ENCODE peak calls at places on chromosomes 13 and 19, in seven cellular contexts. B is lower lobe of right lung; O is left ventricle myocardium inferior; N is CD4-positive, alpha-beta T cell; T is psoas muscle; G is neural progenitor cell; J is spleen. L is an unnamed sample.

GRCh38 chr19:48689438-48689837 is 6.3 kb upstream of the FUT2 start:
- DNase-seq in B (no peak), O (no peak), N (no peak), T (no peak), G (no peak), J (no peak), L (no peak)

GRCh38 chr19:51271015-51271600 is 20.2 kb downstream of the SIGLECL1 start:
- DNase-seq in B (peak; percentile 52), O (peak; percentile 17), N (no peak), T (no peak), G (no peak), J (no peak), L (no peak)

GRCh38 chr19:3346677-3347353 is 19.6 kb upstream of the NFIC start:
- DNase-seq in B (no peak), O (peak; percentile 79), N (no peak), T (peak; percentile 81), G (no peak), J (no peak), L (peak; percentile 87)

GRCh38 chr13:110593430-110594130 is 21.8 kb upstream of the NAXD start:
- DNase-seq in B (no peak), O (no peak), N (no peak), T (no peak), G (peak; percentile 65), J (no peak), L (no peak)

GRCh38 chr13:111852701-111853100 is 214.2 kb upstream of the SOX1 start:
- DNase-seq in B (no peak), O (no peak), N (no peak), T (no peak), G (no peak), J (no peak), L (no peak)

GRCh38 chr19:38727868-38728660 is 16.2 kb downstream of the CAPN12 start:
- DNase-seq in B (no peak), O (peak; percentile 50), N (no peak), T (no peak), G (no peak), J (peak; percentile 70), L (peak; percentile 87)

GRCh38 chr13:22915442-22916082 is 265.2 kb upstream of the SGCG start:
- DNase-seq in B (peak; percentile 59), O (peak; percentile 38), N (no peak), T (peak; percentile 57), G (peak; percentile 84), J (no peak), L (peak; percentile 86)

GRCh38 chr19:55452381-55453325 is 8.8 kb downstream of the ISOC2 start:
- DNase-seq in B (no peak), O (peak; percentile 66), N (peak; percentile 40), T (peak; percentile 76), G (peak; percentile 94), J (no peak), L (peak; percentile 91)

GRCh38 chr13:33033361-33033812 is 17.2 kb downstream of the KL start:
- DNase-seq in B (peak; percentile 53), O (no peak), N (no peak), T (no peak), G (no peak), J (no peak), L (no peak)

GRCh38 chr13:43780666-43781065 is 6.1 kb downstream of the ENOX1 start:
- DNase-seq in B (no peak), O (no peak), N (no peak), T (no peak), G (no peak), J (no peak), L (no peak)

GRCh38 chr13:47665041-47665440 is 336.0 kb downstream of the SUCLA2 start:
- DNase-seq in B (no peak), O (no peak), N (no peak), T (no peak), G (peak; percentile 24), J (no peak), L (no peak)

GRCh38 chr13:68099616-68100015 is 869.5 kb upstream of the PCDH9 start:
- DNase-seq in B (no peak), O (no peak), N (no peak), T (no peak), G (no peak), J (no peak), L (no peak)

GRCh38 chr13:44801990-44802389 is 187.3 kb downstream of the NUFIP1 start:
- DNase-seq in B (no peak), O (no peak), N (no peak), T (no peak), G (no peak), J (no peak), L (no peak)

DNA sequence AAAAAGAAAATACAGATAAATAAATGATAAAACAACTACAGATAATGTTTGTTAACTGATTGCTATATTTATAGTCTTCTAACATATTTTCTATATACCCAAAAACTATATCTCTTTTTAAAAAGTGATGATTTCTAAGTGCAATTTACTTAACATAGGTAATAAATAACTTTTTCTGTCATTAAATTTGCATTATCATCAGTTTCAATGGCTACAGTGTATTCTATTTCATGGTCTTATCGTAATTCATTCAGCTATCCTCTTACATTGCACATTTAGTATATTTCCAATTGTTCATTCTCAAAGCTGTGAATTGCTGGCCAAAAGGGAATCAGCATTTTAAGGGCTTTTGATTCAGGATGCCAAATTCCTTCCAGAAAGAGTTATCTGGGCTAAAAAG is 3.6 kb downstream of the ZNF180 start:
- DNase-seq in B (no peak), O (no peak), N (no peak), T (no peak), G (no peak), J (no peak), L (no peak)
- H3K9me3 ChIP-seq in B (peaks cover 76% of the 10 kb centered on the region), O (peaks cover 75% of the 10 kb centered on the region), N (peaks cover 71% of the 10 kb centered on the region), T (peaks cover 72% of the 10 kb centered on the region), G (peaks cover 15% of the 10 kb centered on the region), J (peaks cover 87% of the 10 kb centered on the region), L (peaks cover 26% of the 10 kb centered on the region)

DNA sequence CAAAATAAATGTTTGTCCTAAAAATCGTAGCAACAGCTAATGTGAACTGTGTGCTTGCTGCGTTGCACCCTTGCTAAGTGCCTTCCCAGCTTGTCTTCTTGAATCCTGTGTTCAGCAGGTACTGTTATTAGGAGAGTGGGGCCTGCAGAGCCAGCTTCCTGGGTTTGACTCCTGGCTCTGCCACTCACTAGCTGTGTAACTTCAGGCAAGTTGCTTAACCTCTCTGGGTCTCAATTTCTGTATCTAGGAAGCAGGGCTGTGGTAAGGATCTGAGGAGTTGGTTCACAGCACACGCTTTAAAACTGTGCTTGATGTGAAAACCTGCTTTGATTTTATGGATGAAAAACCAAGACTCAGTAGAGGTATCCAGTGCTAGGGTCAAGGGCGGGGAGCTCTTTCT is 10.0 kb downstream of the NFIX start:
- DNase-seq in B (no peak), O (no peak), N (no peak), T (no peak), G (no peak), J (no peak), L (no peak)
- H3K27ac ChIP-seq in B (peak overlapping the region; percentile 31), O (peak overlapping the region; percentile 95), N (no peak overlapping the region), T (peak overlapping the region; percentile 99), G (no peak overlapping the region), J (no peak overlapping the region), L (no peak overlapping the region)

GRCh38 chr13:40611635-40612422 is 54.6 kb downstream of the FOXO1 start:
- DNase-seq in B (no peak), O (no peak), N (no peak), T (no peak), G (no peak), J (no peak), L (no peak)

GRCh38 chr13:40613954-40614353 is 52.5 kb downstream of the FOXO1 start:
- DNase-seq in B (no peak), O (no peak), N (no peak), T (no peak), G (no peak), J (no peak), L (no peak)

GRCh38 chr13:40615619-40616018 is 50.8 kb downstream of the FOXO1 start:
- DNase-seq in B (no peak), O (no peak), N (no peak), T (no peak), G (no peak), J (no peak), L (no peak)

GRCh38 chr13:40611004-40611403 is 55.4 kb downstream of the FOXO1 start:
- DNase-seq in B (no peak), O (no peak), N (no peak), T (no peak), G (no peak), J (no peak), L (no peak)

GRCh38 chr13:40613192-40613818 is 53.1 kb downstream of the FOXO1 start:
- DNase-seq in B (no peak), O (no peak), N (peak; percentile 51), T (no peak), G (no peak), J (peak; percentile 82), L (no peak)
- TF ChIP-seq CTCF in B (no peak), O (no peak), N (no peak), T (no peak), G (no peak), J (no peak), L (no peak)

GRCh38 chr19:56837004-56837403 is 3.5 kb downstream of the PEG3 start:
- DNase-seq in B (no peak), O (no peak), N (no peak), T (no peak), G (no peak), J (no peak), L (no peak)
- H3K9me3 ChIP-seq in B (peaks cover 5% of the 10 kb centered on the region), O (no peaks in the 10 kb centered on the region), N (peaks cover 62% of the 10 kb centered on the region), T (no peaks in the 10 kb centered on the region), G (peaks cover 10% of the 10 kb centered on the region), J (peaks cover 78% of the 10 kb centered on the region), L (no peaks in the 10 kb centered on the region)

GRCh38 chr13:27493981-27494380 is 43.6 kb upstream of the MTIF3 start:
- DNase-seq in B (no peak), O (no peak), N (no peak), T (no peak), G (no peak), J (no peak), L (no peak)

GRCh38 chr13:27496006-27496405 is 45.6 kb upstream of the MTIF3 start:
- DNase-seq in B (no peak), O (no peak), N (no peak), T (no peak), G (no peak), J (no peak), L (no peak)

GRCh38 chr13:27500806-27501534 is 50.6 kb upstream of the MTIF3 start:
- DNase-seq in B (no peak), O (no peak), N (no peak), T (no peak), G (no peak), J (no peak), L (no peak)

GRCh38 chr13:27496851-27497250 is 46.5 kb upstream of the MTIF3 start:
- DNase-seq in B (no peak), O (no peak), N (no peak), T (no peak), G (no peak), J (no peak), L (no peak)
- H3K27ac ChIP-seq in B (no peak overlapping the region), O (no peak overlapping the region), N (no peak overlapping the region), T (no peak overlapping the region), G (no peak overlapping the region), J (no peak overlapping the region), L (no peak overlapping the region)

GRCh38 chr19:44891016-44891882 is at the start of gene TOMM40:
- DNase-seq in B (peak; percentile 100), O (peak; percentile 100), N (peak; percentile 16), T (peak; percentile 100), G (peak; percentile 100), J (peak; percentile 98), L (peak; percentile 100)
- TF ChIP-seq CTCF in B (peak; percentile 13), O (peak; percentile 12), N (no peak), T (peak; percentile 10), G (peak; percentile 25), J (peak; percentile 22), L (no peak)

L was measured in kidney.